ENCODE peak calls at places on chromosome 9, in five cellular contexts. D, P, R, I and Q are unnamed samples.

GRCh38 chr9:35746583-35746982 is 2.4 kb downstream of the GBA2 start:
- DNase-seq in D (no peak), P (peak; percentile 49), R (no peak), I (no peak), Q (no peak)

GRCh38 chr9:90775657-90776056 is 26.0 kb upstream of the SYK start:
- DNase-seq in D (no peak), P (no peak), R (no peak), I (no peak), Q (no peak)

GRCh38 chr9:117734523-117735314 is 30.5 kb downstream of the TLR4 start:
- DNase-seq in D (no peak), P (no peak), R (no peak), I (no peak), Q (no peak)

GRCh38 chr9:98401140-98402025 is 145.9 kb upstream of the TBC1D2 start:
- DNase-seq in D (peak; percentile 44), P (no peak), R (no peak), I (no peak), Q (no peak)

GRCh38 chr9:107638496-107638895 is 148.9 kb upstream of the KLF4 start:
- DNase-seq in D (no peak), P (no peak), R (no peak), I (no peak), Q (no peak)

GRCh38 chr9:136088481-136088938 is 6.6 kb downstream of the NACC2 start:
- DNase-seq in D (peak; percentile 21), P (no peak), R (no peak), I (no peak), Q (no peak)

GRCh38 chr9:111195779-111196178 is 134.2 kb downstream of the OR2K2 start:
- DNase-seq in D (no peak), P (no peak), R (no peak), I (no peak), Q (no peak)

GRCh38 chr9:90511711-90512110 is 130.9 kb downstream of the DIRAS2 start:
- DNase-seq in D (no peak), P (no peak), R (no peak), I (no peak), Q (no peak)

GRCh38 chr9:135613946-135614805 is 25.2 kb downstream of the GLT6D1 start:
- DNase-seq in D (no peak), P (no peak), R (no peak), I (peak; percentile 8), Q (no peak)

GRCh38 chr9:107158321-107158720 is 124.8 kb upstream of the RAD23B start:
- DNase-seq in D (no peak), P (peak; percentile 52), R (no peak), I (no peak), Q (no peak)

GRCh38 chr9:110894731-110895130 is 143.5 kb downstream of the LPAR1 start:
- DNase-seq in D (no peak), P (no peak), R (no peak), I (no peak), Q (no peak)

GRCh38 chr9:92534199-92535159 is 1.3 kb downstream of the ECM2 start:
- DNase-seq in D (no peak), P (no peak), R (no peak), I (no peak), Q (no peak)

GRCh38 chr9:72494051-72494450 is 27.4 kb upstream of the TMC1 start:
- DNase-seq in D (no peak), P (no peak), R (no peak), I (no peak), Q (no peak)

GRCh38 chr9:71663931-71664459 is 104.3 kb downstream of the CEMIP2 start:
- DNase-seq in D (no peak), P (no peak), R (no peak), I (no peak), Q (no peak)

GRCh38 chr9:21969011-21969935 is 24.9 kb downstream of the CDKN2A start:
- DNase-seq in D (no peak), P (no peak), R (no peak), I (no peak), Q (no peak)

GRCh38 chr9:21970001-21970799 is 24.0 kb downstream of the CDKN2A start:
- DNase-seq in D (no peak), P (no peak), R (no peak), I (no peak), Q (no peak)

GRCh38 chr9:21968331-21969010 is 25.7 kb downstream of the CDKN2A start:
- DNase-seq in D (no peak), P (no peak), R (no peak), I (no peak), Q (no peak)

GRCh38 chr9:21972361-21972760 is 21.8 kb downstream of the CDKN2A start:
- DNase-seq in D (no peak), P (no peak), R (no peak), I (no peak), Q (no peak)

DNA sequence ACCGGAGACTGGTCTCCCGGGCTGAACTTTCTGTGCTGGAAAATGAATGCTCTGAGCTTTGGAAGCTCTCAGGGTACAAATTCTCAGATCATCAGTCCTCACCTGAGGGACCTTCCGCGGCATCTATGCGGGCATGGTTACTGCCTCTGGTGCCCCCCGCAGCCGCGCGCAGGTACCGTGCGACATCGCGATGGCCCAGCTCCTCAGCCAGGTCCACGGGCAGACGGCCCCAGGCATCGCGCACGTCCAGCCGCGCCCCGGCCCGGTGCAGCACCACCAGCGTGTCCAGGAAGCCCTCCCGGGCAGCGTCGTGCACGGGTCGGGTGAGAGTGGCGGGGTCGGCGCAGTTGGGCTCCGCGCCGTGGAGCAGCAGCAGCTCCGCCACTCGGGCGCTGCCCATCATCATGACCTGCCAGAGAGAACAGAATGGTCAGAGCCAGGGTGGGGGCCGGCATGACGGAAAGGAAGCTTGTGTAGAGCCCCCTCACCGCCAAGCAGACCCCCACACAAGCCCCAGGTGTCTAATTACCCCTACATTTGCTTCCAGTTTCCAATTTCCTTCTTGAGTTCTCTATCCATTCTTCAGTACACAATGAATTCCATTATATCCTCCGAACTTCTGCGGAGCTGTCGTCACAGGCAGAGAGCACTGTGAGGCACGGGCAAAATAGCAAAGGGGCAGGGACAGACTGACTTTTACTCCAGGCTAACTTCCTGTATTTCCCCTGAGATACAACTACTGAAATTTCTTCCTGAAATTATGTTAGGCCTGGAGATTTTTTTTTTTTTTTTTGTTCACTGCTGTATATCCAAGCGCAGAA is 23.2 kb downstream of the CDKN2A start:
- DNase-seq in D (no peak), P (no peak), R (no peak), I (no peak), Q (no peak)
- H3K27me3 ChIP-seq in D (peaks cover 100% of the 10 kb centered on the region), P (no peaks in the 10 kb centered on the region), R (peaks cover 100% of the 10 kb centered on the region), I (peaks cover 79% of the 10 kb centered on the region), Q (peaks cover 86% of the 10 kb centered on the region)

GRCh38 chr9:76681556-76681955 is 82.7 kb upstream of the PCA3 start:
- DNase-seq in D (no peak), P (no peak), R (no peak), I (no peak), Q (no peak)

GRCh38 chr9:76677481-76678055 is 86.7 kb upstream of the PCA3 start:
- DNase-seq in D (no peak), P (no peak), R (no peak), I (no peak), Q (no peak)

GRCh38 chr9:76684213-76684612 is 80.0 kb upstream of the PCA3 start:
- DNase-seq in D (no peak), P (no peak), R (no peak), I (no peak), Q (no peak)

GRCh38 chr9:76676857-76677256 is 87.4 kb upstream of the PCA3 start:
- DNase-seq in D (no peak), P (no peak), R (no peak), I (no peak), Q (no peak)

GRCh38 chr9:76680716-76681431 is 83.4 kb upstream of the PCA3 start:
- DNase-seq in D (no peak), P (no peak), R (no peak), I (no peak), Q (no peak)
- H3K4me3 ChIP-seq in D (no peak overlapping the region), P (no peak overlapping the region), R (no peak overlapping the region), I (no peak overlapping the region), Q (no peak overlapping the region)

DNA sequence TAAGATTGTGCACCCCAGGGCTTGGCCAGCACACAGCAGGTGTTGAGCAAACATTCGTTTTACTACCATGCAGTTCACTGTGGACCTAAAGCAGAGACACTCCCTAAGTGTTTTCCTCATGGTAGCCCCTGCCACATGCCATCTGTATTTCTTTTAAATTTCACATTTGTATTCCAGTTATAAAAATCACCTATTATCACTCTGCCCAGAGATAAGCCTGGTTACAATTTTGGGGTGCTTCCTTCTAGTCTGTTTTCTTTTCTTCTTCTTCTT is 10.9 kb upstream of the FIBCD1 start:
- DNase-seq in D (no peak), P (no peak), R (no peak), I (no peak), Q (no peak)
- H3K27me3 ChIP-seq in D (peaks cover 6% of the 10 kb centered on the region), P (peaks cover 1% of the 10 kb centered on the region), R (peaks cover 11% of the 10 kb centered on the region), I (no peaks in the 10 kb centered on the region), Q (no peaks in the 10 kb centered on the region)

DNA sequence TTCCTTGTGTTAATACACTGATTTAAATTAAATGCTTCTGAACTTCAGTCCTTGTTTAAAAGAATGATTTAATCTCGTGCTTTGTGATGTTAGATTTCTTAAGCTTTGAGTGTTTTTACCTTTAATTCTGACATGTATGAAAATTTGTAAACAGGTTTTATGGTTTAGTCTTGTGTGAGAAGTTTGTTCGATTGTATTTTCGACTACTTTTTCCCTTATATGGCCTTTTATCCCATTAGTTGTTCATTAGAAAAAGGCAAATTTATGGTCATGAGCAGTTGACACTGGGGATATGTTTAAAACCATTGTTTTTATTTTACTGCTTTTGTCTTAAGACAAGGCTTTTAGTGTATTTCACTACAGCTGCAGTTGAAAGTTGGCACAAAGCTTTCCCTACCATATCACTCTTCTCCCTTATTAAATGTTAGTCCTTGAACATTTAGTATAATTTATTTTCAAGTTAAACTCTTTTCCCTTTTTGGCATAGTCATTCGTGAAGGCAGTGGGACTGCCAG is 3.3 kb downstream of the UBE2R2 start:
- DNase-seq in D (no peak), P (no peak), R (no peak), I (no peak), Q (no peak)
- H3K4me3 ChIP-seq in D (no peak overlapping the region), P (no peak overlapping the region), R (no peak overlapping the region), I (no peak overlapping the region), Q (no peak overlapping the region)

GRCh38 chr9:95048225-95049087 is 269.1 kb downstream of the FANCC start:
- DNase-seq in D (peak; percentile 73), P (peak; percentile 82), R (no peak), I (peak; percentile 47), Q (peak; percentile 26)
- H3K27me3 ChIP-seq in D (no peaks in the 10 kb centered on the region), P (no peaks in the 10 kb centered on the region), R (no peaks in the 10 kb centered on the region), I (no peaks in the 10 kb centered on the region), Q (peaks cover 8% of the 10 kb centered on the region)

GRCh38 chr9:19230356-19231125 is at the start of gene DENND4C:
- DNase-seq in D (peak; percentile 92), P (peak; percentile 94), R (peak; percentile 82), I (peak; percentile 83), Q (peak; percentile 85)

GRCh38 chr9:19232117-19232829 is 1.8 kb downstream of the DENND4C start:
- DNase-seq in D (no peak), P (no peak), R (no peak), I (no peak), Q (no peak)

GRCh38 chr9:19233344-19233743 is 2.9 kb downstream of the DENND4C start:
- DNase-seq in D (no peak), P (no peak), R (no peak), I (no peak), Q (no peak)

GRCh38 chr9:19231126-19232035 is 888 bp downstream of the DENND4C start:
- DNase-seq in D (no peak), P (no peak), R (no peak), I (peak; percentile 26), Q (peak; percentile 13)

DNA sequence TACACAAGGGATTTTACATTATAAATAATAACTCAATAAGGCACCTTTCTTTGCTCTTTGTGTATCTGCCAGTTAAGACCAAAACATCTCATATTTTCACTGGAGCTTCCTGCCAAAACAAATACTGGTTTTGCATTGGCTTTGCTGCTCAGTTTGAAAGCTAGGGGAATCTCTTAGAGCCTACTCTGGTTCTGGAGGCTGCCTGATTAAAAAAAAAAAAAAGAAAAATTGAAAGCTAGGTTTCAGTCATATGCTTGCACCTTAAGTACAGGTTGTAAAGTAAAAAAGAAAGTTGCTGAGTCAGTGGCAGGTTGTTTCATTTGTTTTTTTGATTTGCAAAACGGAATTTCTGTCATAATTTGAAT is 2.3 kb downstream of the DENND4C start:
- DNase-seq in D (no peak), P (no peak), R (no peak), I (no peak), Q (peak; percentile 9)
- H3K4me3 ChIP-seq in D (peak overlapping the region; percentile 98), P (peak overlapping the region; percentile 85), R (peak overlapping the region; percentile 100), I (no peak overlapping the region), Q (no peak overlapping the region)